ENCODE peak calls at places on chromosomes 16 and 17, in seven cellular contexts. C is ascending aorta; P is AG09309; U is tibial nerve; X is activated CD8-positive, alpha-beta T cell treated with anti-CD3 and anti-CD28 coated beads, Interleukin-2, amount 10 ng/mL, durations not matched to agents 7 days and 5 days; G is effector memory CD8-positive, alpha-beta T cell; W is spleen. O is an unnamed sample.

GRCh38 chr16:88880226-88881051 is 14.0 kb upstream of the PABPN1L start:
- DNase-seq in X (no peak), U (no peak), W (no peak), C (no peak), G (no peak), P (no peak), O (no peak)

GRCh38 chr17:58305626-58306025 is 23.0 kb downstream of the TSPOAP1 start:
- DNase-seq in W (no peak), X (no peak), C (peak), P (no peak), U (no peak), G (no peak), O (peak)

GRCh38 chr17:3951420-3951819 is 12.8 kb downstream of the ATP2A3 start:
- DNase-seq in P (no peak), U (no peak), G (no peak), W (no peak), C (no peak), X (no peak), O (no peak)

GRCh38 chr16:10678655-10679054 is 16.1 kb downstream of the TEKT5 start:
- DNase-seq in X (no peak), W (no peak), U (no peak), P (no peak), G (no peak), C (no peak), O (no peak)

GRCh38 chr17:70609566-70609965 is 440.2 kb downstream of the KCNJ2 start:
- DNase-seq in W (no peak), X (no peak), C (no peak), G (no peak), U (no peak), P (no peak), O (no peak)

GRCh38 chr17:63497708-63498483 is 21.0 kb downstream of the ACE start:
- DNase-seq in U (no peak), W (no peak), P (no peak), X (no peak), G (no peak), C (no peak), O (no peak)

GRCh38 chr16:3027983-3028715 is 4.3 kb downstream of the THOC6 start:
- DNase-seq in U (peak), G (peak), W (peak), X (peak), P (no peak), C (peak), O (no peak)

GRCh38 chr17:78375401-78376079 is 2.9 kb upstream of the PGS1 start:
- DNase-seq in P (peak), X (no peak), G (no peak), C (peak), W (peak), U (no peak), O (no peak)

GRCh38 chr16:56226187-56226586 is 34.9 kb downstream of the GNAO1 start:
- DNase-seq in W (no peak), G (no peak), C (no peak), P (no peak), U (peak), X (no peak), O (no peak)

GRCh38 chr16:19696961-19697360 is 21.1 kb downstream of the KNOP1 start:
- DNase-seq in P (no peak), U (no peak), G (no peak), W (peak), C (no peak), X (no peak), O (no peak)

GRCh38 chr17:8462564-8462963 is 26.9 kb downstream of the NDEL1 start:
- DNase-seq in W (no peak), U (no peak), G (no peak), X (no peak), P (no peak), C (no peak), O (no peak)

GRCh38 chr16:49754495-49755290 is 101.2 kb downstream of the ZNF423 start:
- DNase-seq in G (no peak), P (no peak), W (no peak), U (peak), C (no peak), X (no peak), O (no peak)

GRCh38 chr17:50299776-50300175 is 25.5 kb downstream of the TMEM92 start:
- DNase-seq in C (no peak), P (no peak), G (no peak), U (no peak), X (no peak), W (no peak), O (no peak)

GRCh38 chr17:45127583-45128300 is 4.6 kb downstream of the PLCD3 start:
- DNase-seq in G (no peak), W (no peak), X (no peak), P (no peak), C (peak), U (peak), O (no peak)

GRCh38 chr16:27083861-27084261 is 17.1 kb downstream of the C16orf82 start:
- DNase-seq in X (no peak), W (peak), G (no peak), U (no peak), P (no peak), C (no peak), O (no peak)

GRCh38 chr16:54282202-54282922 is 4.2 kb downstream of the IRX3 start:
- DNase-seq in X (peak), U (no peak), W (no peak), G (no peak), C (peak), P (no peak), O (no peak)

GRCh38 chr17:82301300-82301915 is 16.0 kb downstream of the CD7 start:
- DNase-seq in U (no peak), P (no peak), G (no peak), C (no peak), W (no peak), X (no peak), O (no peak)

GRCh38 chr17:20059728-20060188 is 50.6 kb downstream of the SPECC1 start:
- DNase-seq in C (no peak), G (no peak), P (no peak), W (no peak), X (no peak), U (no peak), O (no peak)

GRCh38 chr17:27807567-27808470 is 7.5 kb upstream of the NOS2 start:
- DNase-seq in X (peak), W (peak), U (no peak), C (no peak), G (peak), P (no peak), O (no peak)

GRCh38 chr17:61076649-61077048 is 323.0 kb upstream of the TBX2 start:
- DNase-seq in G (no peak), P (no peak), X (no peak), C (no peak), U (no peak), W (no peak), O (no peak)

GRCh38 chr17:78013683-78014467 is 55.4 kb downstream of the TNRC6C start:
- DNase-seq in C (peak), W (no peak), G (peak), P (no peak), U (peak), X (peak), O (no peak)

GRCh38 chr17:29461807-29462206 is 71.6 kb downstream of the TAOK1 start:
- DNase-seq in U (no peak), P (no peak), C (no peak), W (no peak), X (no peak), G (no peak), O (no peak)

GRCh38 chr17:28763804-28764266 is 20.0 kb downstream of the TRAF4 start:
- DNase-seq in P (peak), U (peak), C (peak), W (no peak), G (peak), X (peak), O (no peak)